ENCODE peak calls at places on chromosomes 12 and 14, in five cellular contexts. H is IMR-90, C is HepG2, W is GM12878, Y is A549. I is an unnamed sample.

GRCh38 chr14:86961106-86961716 is 1031.8 kb downstream of the GALC start:
- DNase-seq in H (peak; percentile 3), Y (no peak), C (peak; percentile 9), W (no peak), I (peak; percentile 8)

GRCh38 chr12:66398931-66399625 is 96.8 kb downstream of the HELB start:
- DNase-seq in W (no peak), H (peak; percentile 60), C (no peak), Y (no peak), I (no peak)

GRCh38 chr12:121776190-121777098 is 17.0 kb downstream of the RHOF start:
- DNase-seq in C (no peak), W (no peak), Y (peak; percentile 88), H (peak; percentile 44), I (peak; percentile 88)

GRCh38 chr12:111850526-111850925 is 8.5 kb downstream of the MAPKAPK5 start:
- DNase-seq in W (no peak), C (no peak), Y (no peak), H (no peak), I (no peak)

GRCh38 chr12:74431821-74432220 is 105.8 kb upstream of the ATXN7L3B start:
- DNase-seq in Y (no peak), W (no peak), H (no peak), C (no peak), I (no peak)

GRCh38 chr14:61472025-61472672 is 150.8 kb downstream of the PRKCH start:
- DNase-seq in Y (peak; percentile 65), W (no peak), C (peak; percentile 90), H (peak; percentile 99), I (no peak)

GRCh38 chr14:102164241-102164641 is 24.5 kb downstream of the WDR20 start:
- DNase-seq in Y (no peak), H (peak; percentile 49), C (no peak), W (no peak), I (no peak)

GRCh38 chr12:71694099-71694820 is 8.4 kb downstream of the TMEM19 start:
- DNase-seq in W (peak; percentile 79), C (no peak), Y (no peak), H (no peak), I (no peak)

DNA sequence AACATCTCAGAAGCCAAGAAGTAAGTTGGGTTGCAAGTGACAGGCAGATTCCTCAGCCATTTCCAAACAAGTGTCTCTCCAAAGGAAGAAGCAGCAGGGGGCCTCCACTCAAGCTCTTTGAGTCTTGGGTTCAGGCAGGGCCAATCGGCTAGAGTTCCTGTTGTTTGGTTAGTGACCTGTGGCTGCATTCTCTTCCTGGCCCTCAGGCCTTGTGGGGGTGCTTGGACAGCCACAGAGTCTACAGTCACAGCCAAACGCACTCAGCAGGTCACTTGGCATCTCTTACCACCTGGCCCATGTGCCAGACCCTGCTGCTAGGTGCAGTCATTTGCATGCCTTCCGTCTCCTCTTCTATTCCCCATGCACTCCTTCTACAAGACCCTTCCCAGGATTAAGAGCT is 353.9 kb downstream of the GRIN2B start:
- DNase-seq in C (no peak), H (no peak), W (no peak), Y (no peak), I (no peak)
- TF ChIP-seq BHLHE40 in C (no peak), H (no peak), W (no peak), Y (no peak), I (no peak)

GRCh38 chr12:1747609-1748008 is 56.7 kb downstream of the ADIPOR2 start:
- DNase-seq in H (no peak), Y (no peak), W (no peak), C (no peak), I (no peak)

GRCh38 chr12:1749019-1749418 is 58.1 kb downstream of the ADIPOR2 start:
- DNase-seq in H (no peak), W (no peak), Y (no peak), C (peak; percentile 21), I (no peak)

GRCh38 chr12:1740161-1740948 is 49.5 kb downstream of the ADIPOR2 start:
- DNase-seq in H (no peak), C (no peak), Y (no peak), W (no peak), I (no peak)

GRCh38 chr12:1741154-1741949 is 50.5 kb downstream of the ADIPOR2 start:
- DNase-seq in W (no peak), H (peak; percentile 30), Y (no peak), C (peak; percentile 66), I (no peak)

DNA sequence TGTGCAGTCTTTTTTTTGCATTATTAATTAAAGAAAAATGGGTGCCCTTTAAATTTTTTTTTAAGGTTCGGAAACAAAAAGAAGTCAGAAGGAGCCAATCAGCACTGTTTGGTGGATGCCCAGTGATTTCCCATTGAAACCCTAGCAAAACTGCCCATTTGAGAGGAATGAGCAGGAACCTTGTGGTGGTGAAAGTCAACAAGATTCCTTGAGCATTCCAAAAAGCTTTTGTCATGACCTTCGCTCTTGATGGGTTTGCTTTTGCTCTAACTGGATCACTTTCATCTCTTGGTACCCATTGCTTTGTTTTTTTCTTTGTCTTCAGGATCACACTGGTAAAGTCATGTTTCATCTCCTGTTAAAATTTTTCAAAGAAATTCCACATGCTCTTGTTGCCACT is 54.1 kb downstream of the ADIPOR2 start:
- DNase-seq in Y (no peak), C (peak; percentile 94), W (no peak), H (peak; percentile 35), I (no peak)
- TF ChIP-seq BHLHE40 in Y (no peak), C (no peak), W (no peak), H (no peak), I (no peak)

GRCh38 chr12:80484778-80485177 is 40.7 kb downstream of the PTPRQ start:
- DNase-seq in W (no peak), C (no peak), H (no peak), Y (no peak), I (no peak)
- TF ChIP-seq BHLHE40 in W (no peak), C (no peak), H (no peak), Y (no peak), I (no peak)

GRCh38 chr14:64914237-64914971 is at the start of gene CHURC1:
- DNase-seq in C (peak; percentile 95), H (peak; percentile 96), Y (peak; percentile 92), W (peak; percentile 93), I (peak; percentile 98)

GRCh38 chr14:64915025-64915424 is 770 bp downstream of the CHURC1 start:
- DNase-seq in W (no peak), C (no peak), Y (no peak), H (no peak), I (no peak)

GRCh38 chr14:64915797-64916196 is 1.5 kb downstream of the CHURC1 start:
- DNase-seq in W (no peak), H (no peak), Y (no peak), C (no peak), I (no peak)

GRCh38 chr14:64910847-64911495 is 3.3 kb upstream of the CHURC1 start:
- DNase-seq in Y (peak; percentile 30), W (no peak), C (peak; percentile 19), H (peak; percentile 55), I (peak; percentile 29)

GRCh38 chr14:64912256-64912655 is 2.0 kb upstream of the CHURC1 start:
- DNase-seq in W (no peak), Y (no peak), H (no peak), C (no peak), I (no peak)
- TF ChIP-seq BHLHE40 in W (no peak), Y (no peak), H (no peak), C (no peak), I (no peak)

GRCh38 chr14:94157195-94157594 is 16.9 kb upstream of the PPP4R4 start:
- DNase-seq in W (no peak), Y (no peak), C (no peak), H (no peak), I (no peak)
- TF ChIP-seq BHLHE40 in W (no peak), Y (no peak), C (no peak), H (no peak), I (no peak)

GRCh38 chr14:68471029-68471963 is 321.6 kb downstream of the ZFP36L1 start:
- DNase-seq in H (no peak), Y (no peak), C (no peak), W (peak; percentile 51), I (no peak)

GRCh38 chr14:68468437-68469207 is 324.2 kb downstream of the ZFP36L1 start:
- DNase-seq in H (no peak), C (no peak), Y (no peak), W (no peak), I (no peak)

GRCh38 chr14:68469208-68469713 is 323.6 kb downstream of the ZFP36L1 start:
- DNase-seq in Y (no peak), H (no peak), C (peak; percentile 73), W (no peak), I (no peak)

GRCh38 chr14:68471964-68472508 is 320.8 kb downstream of the ZFP36L1 start:
- DNase-seq in H (no peak), C (no peak), W (no peak), Y (no peak), I (no peak)

GRCh38 chr14:68470361-68470760 is 322.5 kb downstream of the ZFP36L1 start:
- DNase-seq in H (no peak), Y (no peak), C (no peak), W (no peak), I (no peak)
- TF ChIP-seq BHLHE40 in H (no peak), Y (no peak), C (no peak), W (no peak), I (no peak)

GRCh38 chr14:54920052-54920451 is 17.4 kb upstream of the GCH1 start:
- DNase-seq in H (no peak), Y (no peak), C (no peak), W (no peak), I (no peak)
- TF ChIP-seq BHLHE40 in H (no peak), Y (no peak), C (no peak), W (no peak), I (no peak)

GRCh38 chr14:93493054-93493453 is 62.3 kb downstream of the UNC79 start:
- DNase-seq in H (no peak), C (no peak), Y (no peak), W (no peak), I (no peak)

GRCh38 chr14:93496856-93497255 is 66.1 kb downstream of the UNC79 start:
- DNase-seq in C (no peak), Y (no peak), H (no peak), W (no peak), I (no peak)
- TF ChIP-seq BHLHE40 in C (no peak), Y (no peak), H (no peak), W (no peak), I (no peak)